ENCODE peak calls at places on chromosomes 16 and 17, in six cellular contexts. S is hepatocyte, E is neural progenitor cell, U is K562, N is HCT116, K is GM23248. G is an unnamed sample. For H3K27me3, the result is how much of the 10 kb centered on the place peaks cover.

GRCh38 chr17:75619506-75620431 is 13.5 kb upstream of the SMIM5 start:
- DNase-seq in S (no peak), E (peak), U (peak), N (no peak), K (peak), G (no peak)

GRCh38 chr16:74140557-74140956 is 156.1 kb upstream of the PSMD7 start:
- DNase-seq in S (no peak), E (no peak), U (no peak), N (no peak), K (no peak), G (no peak)

GRCh38 chr16:11688520-11688886 is 20.2 kb downstream of the SNN start:
- DNase-seq in S (no peak), E (no peak), U (no peak), N (no peak), K (no peak), G (no peak)

GRCh38 chr16:47025641-47026040 is 52.2 kb upstream of the DNAJA2 start:
- DNase-seq in S (no peak), E (no peak), U (no peak), N (no peak), K (no peak), G (no peak)

GRCh38 chr16:87648236-87648635 is 45.9 kb downstream of the JPH3 start:
- DNase-seq in S (no peak), E (no peak), U (no peak), N (no peak), K (peak), G (no peak)

GRCh38 chr16:64892843-64893242 is 229.0 kb downstream of the CDH11 start:
- DNase-seq in S (peak), E (no peak), U (no peak), N (no peak), K (peak), G (no peak)

GRCh38 chr16:11354733-11355574 is 9.7 kb downstream of the RMI2 start:
- DNase-seq in S (no peak), E (no peak), U (peak), N (no peak), K (no peak), G (no peak)

GRCh38 chr17:70947636-70948565 is 778.6 kb downstream of the KCNJ2 start:
- DNase-seq in S (peak), E (no peak), U (no peak), N (no peak), K (no peak), G (no peak)

GRCh38 chr16:81514568-81515258 is 70.1 kb downstream of the CMIP start:
- DNase-seq in S (no peak), E (no peak), U (no peak), N (no peak), K (no peak), G (no peak)

GRCh38 chr16:56883586-56883985 is 18.6 kb downstream of the SLC12A3 start:
- DNase-seq in S (no peak), E (no peak), U (no peak), N (no peak), K (no peak), G (no peak)

GRCh38 chr17:19719365-19720209 is 3.2 kb upstream of the SLC47A2 start:
- DNase-seq in S (peak), E (no peak), U (no peak), N (no peak), K (peak), G (peak)

GRCh38 chr16:28606291-28607115 is 3.3 kb downstream of the SULT1A1 start:
- DNase-seq in S (no peak), E (no peak), U (no peak), N (no peak), K (no peak), G (no peak)

GRCh38 chr16:57544129-57544653 is 1.7 kb downstream of the ADGRG5 start:
- DNase-seq in S (no peak), E (no peak), U (peak), N (no peak), K (no peak), G (no peak)

GRCh38 chr16:3810198-3810664 is 70.3 kb downstream of the CREBBP start:
- DNase-seq in S (no peak), E (no peak), U (no peak), N (no peak), K (no peak), G (no peak)

GRCh38 chr17:59707971-59708425 is 544 bp downstream of the VMP1 start:
- DNase-seq in S (peak), E (no peak), U (no peak), N (no peak), K (no peak), G (no peak)

GRCh38 chr17:77881545-77881944 is 77.0 kb upstream of the TNRC6C start:
- DNase-seq in S (peak), E (no peak), U (peak), N (no peak), K (peak), G (no peak)

GRCh38 chr17:77882481-77883212 is 75.9 kb upstream of the TNRC6C start:
- DNase-seq in S (peak), E (no peak), U (peak), N (no peak), K (peak), G (no peak)

GRCh38 chr17:77880702-77881450 is 77.6 kb upstream of the TNRC6C start:
- DNase-seq in S (no peak), E (no peak), U (no peak), N (no peak), K (no peak), G (no peak)

GRCh38 chr17:77883213-77883650 is 75.3 kb upstream of the TNRC6C start:
- DNase-seq in S (no peak), E (no peak), U (no peak), N (no peak), K (no peak), G (no peak)

DNA sequence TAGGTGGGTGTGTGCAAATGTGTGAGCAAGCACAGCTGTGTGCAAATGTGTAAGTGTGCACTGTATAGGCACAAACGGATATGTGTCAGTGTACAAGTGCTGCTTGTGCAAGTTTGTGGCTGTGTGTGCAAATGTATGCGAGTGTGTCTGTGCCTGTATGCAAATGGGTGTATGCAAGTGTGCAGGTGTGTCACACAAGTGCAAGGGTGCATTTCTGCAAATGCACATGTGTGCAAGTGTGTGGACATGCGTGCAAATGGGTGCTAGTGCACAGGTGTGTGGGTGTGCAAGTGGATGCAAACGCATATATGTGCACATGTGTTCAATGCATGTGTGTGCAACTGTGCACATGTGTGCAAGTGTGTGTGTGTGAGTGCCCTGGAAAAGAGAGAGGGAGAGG is 76.5 kb upstream of the TNRC6C start:
- DNase-seq in S (no peak), E (no peak), U (no peak), N (no peak), K (no peak), G (no peak)
- H3K27me3 ChIP-seq in S (under half), E (under half), U (under half), N (under half), K (under half), G (under half)

GRCh38 chr16:89641719-89642187 is 15.8 kb downstream of the CHMP1A start:
- DNase-seq in S (no peak), E (no peak), U (no peak), N (no peak), K (no peak), G (no peak)
- H3K4me2 ChIP-seq in S (no peak), E (no peak), U (no peak), N (peak), K (no peak), G (no peak)

GRCh38 chr17:27811961-27812360 is 11.6 kb upstream of the NOS2 start:
- DNase-seq in S (no peak), E (no peak), U (no peak), N (no peak), K (no peak), G (no peak)

GRCh38 chr17:27808629-27809028 is 8.3 kb upstream of the NOS2 start:
- DNase-seq in S (no peak), E (no peak), U (no peak), N (no peak), K (no peak), G (no peak)

GRCh38 chr17:27809555-27809954 is 9.2 kb upstream of the NOS2 start:
- DNase-seq in S (no peak), E (no peak), U (no peak), N (no peak), K (no peak), G (no peak)

GRCh38 chr17:27810211-27810901 is 10.0 kb upstream of the NOS2 start:
- DNase-seq in S (peak), E (no peak), U (no peak), N (no peak), K (no peak), G (no peak)

DNA sequence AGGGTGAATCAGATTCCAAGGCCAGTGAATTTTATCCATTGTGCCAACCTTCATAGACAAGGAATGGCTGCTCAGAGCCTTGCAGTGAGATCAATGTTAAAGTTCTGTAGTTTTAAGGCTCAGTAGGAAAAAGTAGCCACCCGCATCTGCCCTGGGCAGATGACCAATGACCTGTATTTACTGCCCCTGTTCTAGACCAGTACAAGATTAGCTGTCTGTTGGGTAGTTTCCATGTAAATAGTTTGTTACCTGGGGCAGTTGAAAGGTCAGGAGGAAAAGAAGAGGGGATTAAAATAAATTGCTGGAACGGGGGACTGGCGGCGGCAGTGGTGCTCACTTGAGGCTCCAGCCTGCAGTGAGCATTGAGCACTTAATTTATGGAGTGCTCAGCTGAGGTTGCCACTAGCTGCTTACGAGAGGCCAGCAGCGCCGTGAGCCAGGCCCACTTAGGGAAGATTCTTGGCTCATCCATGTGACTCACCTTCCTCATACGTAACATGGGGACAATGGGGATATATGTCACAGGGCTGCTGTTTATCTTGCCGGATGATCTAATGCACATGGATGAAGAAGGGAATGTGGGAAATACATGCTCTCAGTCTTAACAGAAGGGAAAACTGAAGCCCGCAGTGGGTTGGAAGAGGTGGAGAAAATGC is 10.7 kb upstream of the NOS2 start:
- DNase-seq in S (peak), E (no peak), U (no peak), N (no peak), K (peak), G (no peak)
- H2AFZ ChIP-seq in S (no peak), E (no peak), U (no peak), N (no peak), K (no peak), G (no peak)

GRCh38 chr17:48618366-48618896 is 3.3 kb upstream of the HOXB8 start:
- DNase-seq in S (peak), E (peak), U (peak), N (peak), K (peak), G (no peak)
- H3K27me3 ChIP-seq in S (half or more), E (half or more), U (under half), N (under half), K (half or more), G (half or more)

GRCh38 chr17:39772987-39773664 is 35.4 kb downstream of the GRB7 start:
- DNase-seq in S (no peak), E (no peak), U (no peak), N (no peak), K (no peak), G (no peak)
- H3K4me2 ChIP-seq in S (no peak), E (no peak), U (no peak), N (no peak), K (no peak), G (no peak)

GRCh38 chr17:4742629-4743028 is 2.9 kb upstream of the CXCL16 start:
- DNase-seq in S (peak), E (no peak), U (no peak), N (no peak), K (no peak), G (no peak)
- H2AFZ ChIP-seq in S (no peak), E (no peak), U (no peak), N (no peak), K (no peak), G (no peak)

DNA sequence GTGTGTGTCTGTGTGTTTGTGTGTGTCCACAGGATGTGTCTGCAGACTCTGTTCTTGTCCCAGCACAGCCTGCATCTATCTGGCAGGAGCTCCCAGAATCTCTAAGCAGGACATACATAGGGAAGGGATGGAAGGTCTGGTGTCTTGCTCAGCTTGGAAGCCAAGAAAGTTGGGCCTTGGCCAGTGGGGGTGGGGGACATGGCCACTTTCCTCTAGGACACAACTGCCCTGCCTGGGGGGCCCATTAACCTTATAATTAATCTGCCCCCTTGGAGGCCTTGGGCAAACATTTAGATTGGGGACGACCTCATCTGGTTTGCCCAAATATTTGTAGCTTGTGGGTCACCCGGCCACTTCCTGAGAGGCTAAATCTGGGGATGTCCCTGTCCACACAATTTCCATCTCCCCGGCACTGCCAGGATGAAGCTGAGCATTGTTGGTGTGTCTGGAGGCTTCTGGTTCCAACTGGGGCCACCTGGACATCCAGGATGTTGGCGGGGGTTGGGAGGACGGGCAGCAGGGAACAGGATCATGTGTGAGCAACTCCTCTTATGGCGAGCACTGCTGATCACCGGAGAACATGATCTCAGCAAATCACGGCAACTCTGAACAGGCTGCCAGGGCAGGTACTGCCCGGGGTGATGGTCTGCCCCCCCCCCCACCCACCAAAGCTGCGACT is 17.2 kb upstream of the FOXF1 start:
- DNase-seq in S (no peak), E (no peak), U (no peak), N (no peak), K (no peak), G (no peak)
- H3K27me3 ChIP-seq in S (half or more), E (half or more), U (under half), N (half or more), K (half or more), G (half or more)

GRCh38 chr16:30470632-30471007 is 1.9 kb upstream of the ITGAL start:
- DNase-seq in S (no peak), E (no peak), U (no peak), N (no peak), K (no peak), G (no peak)
- H3K4me2 ChIP-seq in S (no peak), E (no peak), U (no peak), N (no peak), K (no peak), G (no peak)

G was measured in keratinocyte.